ENCODE peak calls at places on chromosomes 4 and X, in eight cellular contexts. J, D, G, O, U, A, M and Y are unnamed samples.

GRCh38 chrX:139194571-139195280 is 335.8 kb upstream of the F9 start:
- DNase-seq in J (peak; percentile 54), D (no peak), G (no peak), O (no peak), U (peak; percentile 18), A (peak; percentile 38), M (peak; percentile 44), Y (no peak)

GRCh38 chr4:187075514-187075913 is 351.9 kb upstream of the FAT1 start:
- DNase-seq in J (no peak), D (no peak), G (no peak), O (no peak), U (no peak), A (no peak), M (no peak), Y (no peak)

GRCh38 chr4:91958651-91959050 is 345.1 kb upstream of the GRID2 start:
- DNase-seq in J (no peak), D (no peak), G (no peak), O (no peak), U (no peak), A (peak; percentile 89), M (peak; percentile 32), Y (peak; percentile 76)

GRCh38 chrX:68985135-68985725 is 156.4 kb downstream of the EFNB1 start:
- DNase-seq in J (no peak), D (no peak), G (no peak), O (no peak), U (no peak), A (peak; percentile 1), M (no peak), Y (no peak)

GRCh38 chr4:152258804-152259708 is 276.8 kb downstream of the FBXW7 start:
- DNase-seq in J (no peak), D (no peak), G (peak; percentile 37), O (no peak), U (no peak), A (no peak), M (peak; percentile 23), Y (peak; percentile 24)

GRCh38 chrX:30219372-30219771 is 4.0 kb downstream of the MAGEB2 start:
- DNase-seq in J (no peak), D (no peak), G (no peak), O (no peak), U (no peak), A (peak; percentile 68), M (no peak), Y (no peak)

GRCh38 chr4:55247521-55247920 is 98.5 kb upstream of the SRD5A3 start:
- DNase-seq in J (no peak), D (no peak), G (no peak), O (no peak), U (no peak), A (no peak), M (no peak), Y (no peak)

GRCh38 chr4:141432000-141432712 is 204.2 kb upstream of the IL15 start:
- DNase-seq in J (no peak), D (no peak), G (no peak), O (no peak), U (no peak), A (no peak), M (no peak), Y (peak; percentile 5)

GRCh38 chr4:155612074-155612473 is 54.6 kb upstream of the GUCY1A1 start:
- DNase-seq in J (no peak), D (no peak), G (no peak), O (no peak), U (no peak), A (no peak), M (no peak), Y (no peak)

GRCh38 chr4:14934704-14935390 is 67.4 kb upstream of the CPEB2 start:
- DNase-seq in J (no peak), D (no peak), G (no peak), O (no peak), U (no peak), A (no peak), M (no peak), Y (no peak)

GRCh38 chrX:15349046-15349445 is 13.7 kb upstream of the PIGA start:
- DNase-seq in J (no peak), D (peak; percentile 31), G (peak; percentile 53), O (no peak), U (peak; percentile 13), A (peak; percentile 76), M (peak; percentile 89), Y (peak; percentile 47)

GRCh38 chr4:147528054-147528453 is 47.2 kb downstream of the EDNRA start:
- DNase-seq in J (no peak), D (no peak), G (no peak), O (no peak), U (no peak), A (no peak), M (no peak), Y (no peak)

GRCh38 chrX:128759745-128760144 is 707.5 kb upstream of the ACTRT1 start:
- DNase-seq in J (no peak), D (no peak), G (no peak), O (no peak), U (no peak), A (no peak), M (no peak), Y (no peak)

GRCh38 chr4:160319221-160319867 is 1216.5 kb downstream of the RAPGEF2 start:
- DNase-seq in J (no peak), D (peak; percentile 73), G (no peak), O (no peak), U (no peak), A (no peak), M (peak; percentile 30), Y (peak; percentile 67)

GRCh38 chr4:68498413-68499007 is 51.2 kb downstream of the TMPRSS11E start:
- DNase-seq in J (no peak), D (peak; percentile 2), G (peak; percentile 37), O (no peak), U (peak; percentile 73), A (peak; percentile 80), M (peak; percentile 84), Y (peak; percentile 60)

GRCh38 chrX:9958183-9958582 is 9.0 kb upstream of the CLDN34 start:
- DNase-seq in J (no peak), D (no peak), G (no peak), O (no peak), U (no peak), A (no peak), M (no peak), Y (no peak)

GRCh38 chrX:71666240-71667223 is 814 bp upstream of the LOC101059915 start:
- DNase-seq in J (no peak), D (no peak), G (no peak), O (peak; percentile 76), U (no peak), A (peak; percentile 6), M (no peak), Y (no peak)

GRCh38 chr4:20598626-20599025 is 101.6 kb upstream of the PACRGL start:
- DNase-seq in J (no peak), D (no peak), G (no peak), O (no peak), U (no peak), A (no peak), M (no peak), Y (no peak)

GRCh38 chr4:69910016-69910782 is 20.7 kb upstream of the CSN1S1 start:
- DNase-seq in J (no peak), D (no peak), G (no peak), O (no peak), U (no peak), A (no peak), M (no peak), Y (no peak)

GRCh38 chr4:53653484-53654053 is 62.3 kb upstream of the LNX1 start:
- DNase-seq in J (no peak), D (no peak), G (no peak), O (no peak), U (peak; percentile 38), A (no peak), M (peak; percentile 52), Y (no peak)

GRCh38 chr4:1928356-1929235 is 57.4 kb downstream of the NSD2 start:
- DNase-seq in J (no peak), D (no peak), G (no peak), O (no peak), U (no peak), A (no peak), M (no peak), Y (no peak)
- H3K4me3 ChIP-seq in J (no peak overlapping the region), D (no peak overlapping the region), G (no peak overlapping the region), O (no peak overlapping the region), U (no peak overlapping the region), A (no peak overlapping the region), M (no peak overlapping the region), Y (no peak overlapping the region)

GRCh38 chr4:28001698-28002097 is 1141.1 kb downstream of the STIM2 start:
- DNase-seq in J (no peak), D (no peak), G (no peak), O (no peak), U (no peak), A (peak; percentile 26), M (no peak), Y (no peak)
- TF ChIP-seq CTCF in J (no peak), D (no peak), G (no peak), O (no peak), U (no peak), A (peak; percentile 49), M (no peak), Y (no peak)

GRCh38 chr4:2040391-2041233 is 18.5 kb upstream of the NAT8L start:
- DNase-seq in J (no peak), D (no peak), G (no peak), O (peak; percentile 82), U (no peak), A (peak; percentile 70), M (no peak), Y (no peak)

GRCh38 chr4:2036327-2036726 is 22.8 kb upstream of the NAT8L start:
- DNase-seq in J (no peak), D (no peak), G (no peak), O (peak; percentile 50), U (peak; percentile 80), A (no peak), M (peak; percentile 62), Y (no peak)

GRCh38 chr4:2041234-2042130 is 17.6 kb upstream of the NAT8L start:
- DNase-seq in J (peak; percentile 78), D (peak; percentile 81), G (peak; percentile 15), O (peak; percentile 92), U (peak; percentile 86), A (peak; percentile 97), M (peak; percentile 91), Y (peak; percentile 3)

GRCh38 chr4:2042207-2042946 is 16.8 kb upstream of the NAT8L start:
- DNase-seq in J (no peak), D (no peak), G (no peak), O (peak; percentile 86), U (peak; percentile 41), A (no peak), M (peak; percentile 69), Y (no peak)

GRCh38 chr4:2036866-2037265 is 22.3 kb upstream of the NAT8L start:
- DNase-seq in J (no peak), D (no peak), G (no peak), O (peak; percentile 60), U (peak; percentile 66), A (no peak), M (no peak), Y (no peak)
- H3K4me3 ChIP-seq in J (no peak overlapping the region), D (no peak overlapping the region), G (no peak overlapping the region), O (no peak overlapping the region), U (peak overlapping the region; percentile 23), A (no peak overlapping the region), M (no peak overlapping the region), Y (no peak overlapping the region)

DNA sequence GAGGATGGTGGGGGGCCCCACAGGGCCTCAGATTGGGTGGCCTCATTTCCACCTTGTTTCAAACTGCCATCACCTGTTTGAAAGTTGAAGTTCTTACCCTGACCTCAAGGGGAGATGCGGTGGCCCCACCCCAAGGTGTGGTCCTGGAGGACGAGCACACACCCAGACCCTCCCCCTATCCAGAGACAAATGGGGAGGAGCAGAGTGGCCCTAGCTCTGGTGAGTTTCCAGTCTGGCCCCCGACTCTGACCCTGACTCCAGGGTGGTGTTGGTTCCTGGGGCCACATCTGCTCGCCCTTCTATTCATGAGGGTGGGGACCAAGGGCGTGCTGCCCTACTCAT is 36.3 kb upstream of the ADRA2C start:
- DNase-seq in J (no peak), D (no peak), G (no peak), O (no peak), U (no peak), A (peak; percentile 58), M (no peak), Y (no peak)
- TF ChIP-seq CTCF in J (no peak), D (no peak), G (no peak), O (no peak), U (no peak), A (peak; percentile 7), M (no peak), Y (no peak)